ENCODE peak calls at places on chromosomes 1 and 21, in five cellular contexts. T, A, G, P and D are unnamed samples.

GRCh38 chr1:9900142-9901043 is 9.7 kb downstream of the CTNNBIP1 start:
- DNase-seq in A (peak), G (no peak), T (no peak), P (peak), D (peak)

GRCh38 chr1:53134042-53134485 is 8.4 kb downstream of the SLC1A7 start:
- DNase-seq in A (no peak), G (no peak), P (no peak), T (no peak), D (no peak)

GRCh38 chr1:68213843-68214242 is 18.5 kb downstream of the WLS start:
- DNase-seq in G (no peak), A (peak), P (no peak), T (no peak), D (peak)

GRCh38 chr21:19321688-19322087 is 918.1 kb upstream of the TMPRSS15 start:
- DNase-seq in P (no peak), T (peak), G (no peak), A (no peak), D (no peak)

GRCh38 chr1:168304865-168305264 is 24.2 kb downstream of the TBX19 start:
- DNase-seq in A (no peak), G (no peak), T (no peak), P (no peak), D (no peak)

GRCh38 chr1:226637147-226637935 is 88.8 kb downstream of the STUM start:
- DNase-seq in P (peak), G (peak), A (peak), T (no peak), D (peak)

GRCh38 chr1:30507391-30508174 is 215.8 kb downstream of the MATN1 start:
- DNase-seq in P (no peak), A (peak), T (no peak), G (no peak), D (no peak)

GRCh38 chr1:64624446-64624766 is 120.5 kb upstream of the RAVER2 start:
- DNase-seq in A (no peak), P (no peak), T (no peak), G (no peak), D (no peak)

GRCh38 chr1:228161866-228162265 is 3.7 kb upstream of the IBA57 start:
- DNase-seq in A (no peak), P (no peak), G (no peak), T (no peak), D (no peak)

GRCh38 chr1:100578201-100578600 is 40.3 kb downstream of the GPR88 start:
- DNase-seq in A (no peak), G (no peak), T (no peak), P (no peak), D (no peak)

GRCh38 chr1:53697671-53698380 is 41.1 kb downstream of the GLIS1 start:
- DNase-seq in G (no peak), P (no peak), A (no peak), T (no peak), D (no peak)

GRCh38 chr1:228402638-228403025 is 4.0 kb downstream of the TRIM11 start:
- DNase-seq in G (no peak), P (peak), A (peak), T (no peak), D (no peak)

GRCh38 chr1:24868016-24868875 is 61.8 kb downstream of the RUNX3 start:
- DNase-seq in P (no peak), G (no peak), T (no peak), A (peak), D (peak)

GRCh38 chr1:89987170-89987819 is 7.6 kb upstream of the ZNF326 start:
- DNase-seq in T (no peak), A (no peak), P (no peak), G (peak), D (no peak)

GRCh38 chr1:200346744-200347143 is 63.1 kb downstream of the ZNF281 start:
- DNase-seq in P (no peak), T (no peak), A (no peak), G (no peak), D (no peak)

GRCh38 chr1:117575586-117576225 is 30.1 kb upstream of the TENT5C start:
- DNase-seq in P (peak), A (no peak), T (no peak), G (no peak), D (peak)

GRCh38 chr1:64540265-64540791 is 70.4 kb downstream of the CACHD1 start:
- DNase-seq in P (no peak), G (no peak), T (no peak), A (no peak), D (no peak)

GRCh38 chr1:27556435-27556780 is 47.5 kb downstream of the AHDC1 start:
- DNase-seq in A (no peak), G (no peak), P (no peak), T (no peak), D (no peak)

GRCh38 chr1:119626841-119627240 is 21.2 kb downstream of the ZNF697 start:
- DNase-seq in G (no peak), A (peak), P (no peak), T (no peak), D (no peak)

GRCh38 chr1:20158358-20159070 is 19.4 kb downstream of the PLA2G2F start:
- DNase-seq in P (no peak), T (no peak), G (no peak), A (no peak), D (no peak)

GRCh38 chr1:236808005-236808404 is 12.9 kb downstream of the MTR start:
- DNase-seq in A (no peak), G (no peak), P (no peak), T (no peak), D (no peak)

GRCh38 chr21:33020558-33021100 is 5.1 kb upstream of the OLIG2 start:
- DNase-seq in G (no peak), T (no peak), P (no peak), A (no peak), D (no peak)

GRCh38 chr1:225410036-225410435 is 17.8 kb downstream of the LBR start:
- DNase-seq in P (no peak), T (no peak), A (no peak), G (no peak), D (no peak)

GRCh38 chr1:23634840-23635642 is 56.6 kb upstream of the RPL11 start:
- DNase-seq in P (no peak), T (no peak), G (peak), A (peak), D (no peak)

GRCh38 chr21:45158491-45159423 is 84.4 kb downstream of the ADARB1 start:
- DNase-seq in G (no peak), P (no peak), T (no peak), A (no peak), D (no peak)

GRCh38 chr1:25825605-25826004 is 5.9 kb downstream of the MTFR1L start:
- DNase-seq in A (no peak), T (no peak), P (no peak), G (no peak), D (no peak)

GRCh38 chr1:88061106-88061829 is 622.8 kb upstream of the PKN2 start:
- DNase-seq in T (no peak), A (peak), P (no peak), G (no peak), D (no peak)

GRCh38 chr1:168246506-168246905 is 20.7 kb downstream of the SFT2D2 start:
- DNase-seq in T (no peak), P (no peak), A (no peak), G (no peak), D (no peak)

GRCh38 chr1:214581785-214582184 is 21.2 kb upstream of the CENPF start:
- DNase-seq in T (no peak), A (no peak), G (no peak), P (no peak), D (no peak)

GRCh38 chr1:99681583-99681982 is 35.7 kb downstream of the PALMD start:
- DNase-seq in A (no peak), G (no peak), P (no peak), T (no peak), D (no peak)

GRCh38 chr1:53394306-53394705 is 64.9 kb upstream of the DMRTB1 start:
- DNase-seq in A (peak), P (no peak), G (no peak), T (no peak), D (no peak)

GRCh38 chr1:161088587-161089110 is 709 bp downstream of the NECTIN4 start:
- DNase-seq in P (no peak), G (no peak), T (no peak), A (no peak), D (no peak)

GRCh38 chr1:61960999-61961398 is 218.7 kb downstream of the PATJ start:
- DNase-seq in G (no peak), A (no peak), P (no peak), T (no peak), D (no peak)